ENCODE peak calls at places on chromosomes 11 and 22, in six cellular contexts. S is amniotic stem cell; T is iPS DF 6.9; W is activated CD8-positive, alpha-beta memory T cell treated with anti-CD3 and anti-CD28 coated beads, Interleukin-2, amount 50 U/mL, for 48 hours; P is iris pigment epithelial cell; F is stromal cell of bone marrow. X is an unnamed sample.

GRCh38 chr11:69814902-69815301 is 4.3 kb downstream of the FGF3 start:
- DNase-seq in P (no peak), T (no peak), F (no peak), W (no peak), S (no peak), X (no peak)

GRCh38 chr22:49349181-49349835 is 478.4 kb downstream of the BRD1 start:
- DNase-seq in P (no peak), S (no peak), T (no peak), F (no peak), W (no peak), X (no peak)

GRCh38 chr22:20108757-20109230 is 7.1 kb upstream of the RANBP1 start:
- DNase-seq in T (no peak), F (no peak), W (no peak), P (no peak), S (no peak), X (no peak)

GRCh38 chr11:95419915-95420314 is 188.9 kb upstream of the SESN3 start:
- DNase-seq in W (no peak), F (peak), P (peak), S (peak), T (no peak), X (no peak)

GRCh38 chr11:27678242-27678641 is 22.0 kb downstream of the BDNF start:
- DNase-seq in S (no peak), F (no peak), W (no peak), P (peak), T (no peak), X (no peak)

GRCh38 chr11:13053255-13053917 is 44.3 kb downstream of the RASSF10 start:
- DNase-seq in P (no peak), F (no peak), W (no peak), T (no peak), S (no peak), X (no peak)

GRCh38 chr11:72354356-72355115 is 79.8 kb downstream of the CLPB start:
- DNase-seq in F (no peak), P (peak), S (no peak), T (no peak), W (no peak), X (no peak)

GRCh38 chr11:47886096-47886495 is 37.9 kb upstream of the NUP160 start:
- DNase-seq in W (peak), F (peak), P (peak), T (no peak), S (no peak), X (no peak)

GRCh38 chr11:56066980-56067379 is 26.1 kb upstream of the OR8I2 start:
- DNase-seq in F (no peak), P (no peak), W (no peak), T (no peak), S (no peak), X (no peak)

GRCh38 chr11:120985718-120986569 is 38.0 kb upstream of the TBCEL start:
- DNase-seq in P (peak), T (no peak), F (no peak), W (peak), S (no peak), X (peak)

GRCh38 chr11:35135222-35135621 is 3.7 kb upstream of the CD44 start:
- DNase-seq in P (no peak), S (no peak), T (no peak), W (no peak), F (no peak), X (no peak)

GRCh38 chr11:13038366-13038765 is 29.2 kb downstream of the RASSF10 start:
- DNase-seq in T (no peak), F (peak), W (no peak), P (no peak), S (no peak), X (no peak)

GRCh38 chr11:65414776-65415498 is 7.7 kb upstream of the NEAT1 start:
- DNase-seq in P (peak), W (peak), T (no peak), S (no peak), F (no peak), X (no peak)

GRCh38 chr11:69843529-69843921 is 24.3 kb upstream of the FGF3 start:
- DNase-seq in T (no peak), W (no peak), S (no peak), F (no peak), P (no peak), X (no peak)

GRCh38 chr22:38034884-38035529 is 22.2 kb upstream of the PICK1 start:
- DNase-seq in P (no peak), W (no peak), T (no peak), S (no peak), F (no peak), X (no peak)

GRCh38 chr11:44611687-44612437 is 46.4 kb downstream of the CD82 start:
- DNase-seq in T (no peak), F (no peak), P (no peak), W (peak), S (no peak), X (no peak)

GRCh38 chr22:50274311-50274710 is 4.1 kb upstream of the MAPK11 start:
- DNase-seq in T (no peak), S (peak), P (peak), F (no peak), W (no peak), X (peak)

GRCh38 chr11:46446343-46446751 is 54.8 kb upstream of the CHRM4 start:
- DNase-seq in P (peak), F (peak), S (no peak), W (no peak), T (no peak), X (no peak)

GRCh38 chr11:134282121-134283045 is 6.2 kb downstream of the GLB1L3 start:
- DNase-seq in T (no peak), S (no peak), F (no peak), W (no peak), P (no peak), X (no peak)

GRCh38 chr11:68598816-68599653 is 85.3 kb upstream of the GAL start:
- DNase-seq in F (no peak), P (no peak), W (no peak), S (no peak), T (no peak), X (no peak)

GRCh38 chr11:2466869-2467694 is 22.3 kb downstream of the KCNQ1 start:
- DNase-seq in T (no peak), F (no peak), W (peak), P (no peak), S (no peak), X (no peak)

GRCh38 chr11:9380773-9381172 is 3.7 kb upstream of the IPO7 start:
- DNase-seq in F (no peak), T (no peak), W (no peak), P (no peak), S (no peak), X (no peak)

GRCh38 chr11:3959918-3960295 is 104.4 kb downstream of the STIM1 start:
- DNase-seq in T (no peak), F (no peak), P (peak), S (no peak), W (no peak), X (no peak)

GRCh38 chr11:100629671-100630070 is 57.4 kb upstream of the ARHGAP42 start:
- DNase-seq in T (no peak), W (no peak), S (no peak), F (no peak), P (no peak), X (no peak)

GRCh38 chr11:115580416-115580815 is 76.2 kb upstream of the CADM1 start:
- DNase-seq in P (no peak), W (no peak), F (no peak), S (no peak), T (no peak), X (no peak)

GRCh38 chr11:61009392-61010275 is 38.2 kb downstream of the CD6 start:
- DNase-seq in F (no peak), P (no peak), W (no peak), T (no peak), S (no peak), X (no peak)

GRCh38 chr22:42721045-42721434 is 370 bp upstream of the A4GALT start:
- DNase-seq in P (no peak), S (no peak), W (no peak), T (no peak), F (no peak), X (no peak)

GRCh38 chr11:7321708-7322448 is 70.2 kb downstream of the SYT9 start:
- DNase-seq in W (no peak), P (no peak), T (no peak), S (no peak), F (no peak), X (no peak)

GRCh38 chr11:76910620-76911414 is 50.1 kb downstream of the ACER3 start:
- DNase-seq in W (no peak), F (peak), T (peak), S (no peak), P (peak), X (no peak)

GRCh38 chr22:46008836-46009596 is 32.1 kb upstream of the WNT7B start:
- DNase-seq in S (no peak), T (no peak), F (no peak), P (no peak), W (no peak), X (no peak)

GRCh38 chr11:67271548-67272284 is 5.4 kb downstream of the GRK2 start:
- DNase-seq in F (no peak), T (no peak), S (no peak), P (no peak), W (peak), X (peak)